ENCODE peak calls at places on chromosomes 1 and 21, in ten cellular contexts. One of them, this sample, is unnamed.

GRCh38 chr1:58754683-58755467 is 29.0 kb downstream of the JUN start:
- DNase-seq in astrocyte: no peak
- DNase-seq in left lung: no peak
- DNase-seq in psoas muscle: no peak
- DNase-seq in lower lobe of right lung: no peak
- DNase-seq in Peyer's patch: no peak
- DNase-seq in right atrium auricular region: no peak
- DNase-seq in tibial nerve: no peak
- DNase-seq in heart right ventricle: no peak
- DNase-seq in sigmoid colon: no peak
- DNase-seq in this sample: no peak

GRCh38 chr1:41618871-41619270 is 134.4 kb upstream of the EDN2 start:
- DNase-seq in astrocyte: no peak
- DNase-seq in left lung: no peak
- DNase-seq in psoas muscle: no peak
- DNase-seq in lower lobe of right lung: no peak
- DNase-seq in Peyer's patch: no peak
- DNase-seq in right atrium auricular region: no peak
- DNase-seq in tibial nerve: no peak
- DNase-seq in heart right ventricle: no peak
- DNase-seq in sigmoid colon: no peak
- DNase-seq in this sample: no peak

GRCh38 chr1:32769524-32770220 is 47.5 kb downstream of the YARS1 start:
- DNase-seq in astrocyte: peak; percentile 37
- DNase-seq in left lung: no peak
- DNase-seq in psoas muscle: peak; percentile 45
- DNase-seq in lower lobe of right lung: peak; percentile 48
- DNase-seq in Peyer's patch: no peak
- DNase-seq in right atrium auricular region: no peak
- DNase-seq in tibial nerve: no peak
- DNase-seq in heart right ventricle: no peak
- DNase-seq in sigmoid colon: no peak
- DNase-seq in this sample: no peak

GRCh38 chr1:156747737-156748669 is 3.5 kb downstream of the HDGF start:
- DNase-seq in astrocyte: no peak
- DNase-seq in left lung: no peak
- DNase-seq in psoas muscle: no peak
- DNase-seq in lower lobe of right lung: no peak
- DNase-seq in Peyer's patch: no peak
- DNase-seq in right atrium auricular region: no peak
- DNase-seq in tibial nerve: no peak
- DNase-seq in heart right ventricle: no peak
- DNase-seq in sigmoid colon: no peak
- DNase-seq in this sample: no peak

GRCh38 chr1:64470670-64471217 is 815 bp downstream of the CACHD1 start:
- DNase-seq in astrocyte: no peak
- DNase-seq in left lung: peak; percentile 35
- DNase-seq in psoas muscle: peak; percentile 35
- DNase-seq in lower lobe of right lung: peak; percentile 54
- DNase-seq in Peyer's patch: peak; percentile 54
- DNase-seq in right atrium auricular region: no peak
- DNase-seq in tibial nerve: no peak
- DNase-seq in heart right ventricle: peak; percentile 9
- DNase-seq in sigmoid colon: peak; percentile 71
- DNase-seq in this sample: no peak

GRCh38 chr1:183323849-183324683 is 94.1 kb downstream of the NMNAT2 start:
- DNase-seq in astrocyte: no peak
- DNase-seq in left lung: no peak
- DNase-seq in psoas muscle: no peak
- DNase-seq in lower lobe of right lung: no peak
- DNase-seq in Peyer's patch: no peak
- DNase-seq in right atrium auricular region: no peak
- DNase-seq in tibial nerve: no peak
- DNase-seq in heart right ventricle: no peak
- DNase-seq in sigmoid colon: no peak
- DNase-seq in this sample: no peak

GRCh38 chr1:10309240-10310011 is 89.4 kb upstream of the PGD start:
- DNase-seq in astrocyte: no peak
- DNase-seq in left lung: no peak
- DNase-seq in psoas muscle: no peak
- DNase-seq in lower lobe of right lung: no peak
- DNase-seq in Peyer's patch: no peak
- DNase-seq in right atrium auricular region: no peak
- DNase-seq in tibial nerve: no peak
- DNase-seq in heart right ventricle: no peak
- DNase-seq in sigmoid colon: no peak
- DNase-seq in this sample: no peak

GRCh38 chr1:23249785-23250184 is 32.5 kb upstream of the HTR1D start:
- DNase-seq in astrocyte: no peak
- DNase-seq in left lung: no peak
- DNase-seq in psoas muscle: no peak
- DNase-seq in lower lobe of right lung: no peak
- DNase-seq in Peyer's patch: no peak
- DNase-seq in right atrium auricular region: no peak
- DNase-seq in tibial nerve: no peak
- DNase-seq in heart right ventricle: no peak
- DNase-seq in sigmoid colon: no peak
- DNase-seq in this sample: no peak

GRCh38 chr1:203153051-203153988 is 22.3 kb downstream of the MYBPH start:
- DNase-seq in astrocyte: peak; percentile 23
- DNase-seq in left lung: no peak
- DNase-seq in psoas muscle: no peak
- DNase-seq in lower lobe of right lung: no peak
- DNase-seq in Peyer's patch: no peak
- DNase-seq in right atrium auricular region: no peak
- DNase-seq in tibial nerve: no peak
- DNase-seq in heart right ventricle: no peak
- DNase-seq in sigmoid colon: no peak
- DNase-seq in this sample: no peak

GRCh38 chr1:212980123-212980800 is 29.9 kb downstream of the VASH2 start:
- DNase-seq in astrocyte: peak; percentile 85
- DNase-seq in left lung: no peak
- DNase-seq in psoas muscle: peak; percentile 34
- DNase-seq in lower lobe of right lung: no peak
- DNase-seq in Peyer's patch: no peak
- DNase-seq in right atrium auricular region: peak; percentile 42
- DNase-seq in tibial nerve: no peak
- DNase-seq in heart right ventricle: peak; percentile 46
- DNase-seq in sigmoid colon: no peak
- DNase-seq in this sample: no peak

GRCh38 chr21:38447611-38448010 is 50.7 kb downstream of the ERG start:
- DNase-seq in astrocyte: no peak
- DNase-seq in left lung: no peak
- DNase-seq in psoas muscle: no peak
- DNase-seq in lower lobe of right lung: no peak
- DNase-seq in Peyer's patch: no peak
- DNase-seq in right atrium auricular region: no peak
- DNase-seq in tibial nerve: no peak
- DNase-seq in heart right ventricle: no peak
- DNase-seq in sigmoid colon: no peak
- DNase-seq in this sample: no peak

GRCh38 chr1:183734600-183735036 is 70.3 kb upstream of the RGL1 start:
- DNase-seq in astrocyte: peak; percentile 14
- DNase-seq in left lung: peak; percentile 35
- DNase-seq in psoas muscle: peak; percentile 16
- DNase-seq in lower lobe of right lung: no peak
- DNase-seq in Peyer's patch: no peak
- DNase-seq in right atrium auricular region: peak; percentile 61
- DNase-seq in tibial nerve: peak; percentile 14
- DNase-seq in heart right ventricle: peak; percentile 66
- DNase-seq in sigmoid colon: peak; percentile 79
- DNase-seq in this sample: no peak

GRCh38 chr1:2543543-2544092 is 12.6 kb upstream of the TNFRSF14 start:
- DNase-seq in astrocyte: peak; percentile 4
- DNase-seq in left lung: no peak
- DNase-seq in psoas muscle: no peak
- DNase-seq in lower lobe of right lung: no peak
- DNase-seq in Peyer's patch: no peak
- DNase-seq in right atrium auricular region: no peak
- DNase-seq in tibial nerve: no peak
- DNase-seq in heart right ventricle: no peak
- DNase-seq in sigmoid colon: no peak
- DNase-seq in this sample: no peak

GRCh38 chr1:111032295-111032897 is 68.7 kb upstream of the LRIF1 start:
- DNase-seq in astrocyte: no peak
- DNase-seq in left lung: no peak
- DNase-seq in psoas muscle: no peak
- DNase-seq in lower lobe of right lung: no peak
- DNase-seq in Peyer's patch: no peak
- DNase-seq in right atrium auricular region: no peak
- DNase-seq in tibial nerve: no peak
- DNase-seq in heart right ventricle: peak; percentile 13
- DNase-seq in sigmoid colon: no peak
- DNase-seq in this sample: no peak

GRCh38 chr21:39373634-39374033 is 24.7 kb upstream of the HMGN1 start:
- DNase-seq in astrocyte: peak; percentile 35
- DNase-seq in left lung: no peak
- DNase-seq in psoas muscle: no peak
- DNase-seq in lower lobe of right lung: no peak
- DNase-seq in Peyer's patch: no peak
- DNase-seq in right atrium auricular region: no peak
- DNase-seq in tibial nerve: no peak
- DNase-seq in heart right ventricle: no peak
- DNase-seq in sigmoid colon: no peak
- DNase-seq in this sample: no peak

GRCh38 chr1:204477036-204477740 is 17.4 kb downstream of the PIK3C2B start:
- DNase-seq in astrocyte: peak; percentile 30
- DNase-seq in left lung: no peak
- DNase-seq in psoas muscle: no peak
- DNase-seq in lower lobe of right lung: no peak
- DNase-seq in Peyer's patch: no peak
- DNase-seq in right atrium auricular region: no peak
- DNase-seq in tibial nerve: no peak
- DNase-seq in heart right ventricle: no peak
- DNase-seq in sigmoid colon: no peak
- DNase-seq in this sample: no peak

GRCh38 chr1:165010418-165011055 is 346.0 kb downstream of the LMX1A start:
- DNase-seq in astrocyte: no peak
- DNase-seq in left lung: no peak
- DNase-seq in psoas muscle: no peak
- DNase-seq in lower lobe of right lung: no peak
- DNase-seq in Peyer's patch: no peak
- DNase-seq in right atrium auricular region: no peak
- DNase-seq in tibial nerve: no peak
- DNase-seq in heart right ventricle: no peak
- DNase-seq in sigmoid colon: no peak
- DNase-seq in this sample: no peak

GRCh38 chr1:19759740-19760089 is 40.0 kb downstream of the TMCO4 start:
- DNase-seq in astrocyte: peak; percentile 62
- DNase-seq in left lung: no peak
- DNase-seq in psoas muscle: no peak
- DNase-seq in lower lobe of right lung: no peak
- DNase-seq in Peyer's patch: no peak
- DNase-seq in right atrium auricular region: no peak
- DNase-seq in tibial nerve: no peak
- DNase-seq in heart right ventricle: no peak
- DNase-seq in sigmoid colon: no peak
- DNase-seq in this sample: no peak

GRCh38 chr1:62381831-62382505 is 54.9 kb upstream of the USP1 start:
- DNase-seq in astrocyte: peak; percentile 51
- DNase-seq in left lung: no peak
- DNase-seq in psoas muscle: no peak
- DNase-seq in lower lobe of right lung: no peak
- DNase-seq in Peyer's patch: no peak
- DNase-seq in right atrium auricular region: no peak
- DNase-seq in tibial nerve: no peak
- DNase-seq in heart right ventricle: no peak
- DNase-seq in sigmoid colon: no peak
- DNase-seq in this sample: no peak

GRCh38 chr1:155130272-155131006 is 2.8 kb downstream of the EFNA1 start:
- DNase-seq in astrocyte: no peak
- DNase-seq in left lung: no peak
- DNase-seq in psoas muscle: no peak
- DNase-seq in lower lobe of right lung: no peak
- DNase-seq in Peyer's patch: no peak
- DNase-seq in right atrium auricular region: no peak
- DNase-seq in tibial nerve: no peak
- DNase-seq in heart right ventricle: no peak
- DNase-seq in sigmoid colon: no peak
- DNase-seq in this sample: no peak
- H3K4me3 ChIP-seq in astrocyte: no peak overlapping the region
- H3K4me3 ChIP-seq in left lung: peak overlapping the region; percentile 69
- H3K4me3 ChIP-seq in psoas muscle: peak overlapping the region; percentile 74
- H3K4me3 ChIP-seq in lower lobe of right lung: peak overlapping the region; percentile 64
- H3K4me3 ChIP-seq in Peyer's patch: peak overlapping the region; percentile 69
- H3K4me3 ChIP-seq in right atrium auricular region: peak overlapping the region; percentile 79
- H3K4me3 ChIP-seq in tibial nerve: peak overlapping the region; percentile 65
- H3K4me3 ChIP-seq in heart right ventricle: peak overlapping the region; percentile 64
- H3K4me3 ChIP-seq in sigmoid colon: peak overlapping the region; percentile 62
- H3K4me3 ChIP-seq in this sample: peak overlapping the region; percentile 70

DNA sequence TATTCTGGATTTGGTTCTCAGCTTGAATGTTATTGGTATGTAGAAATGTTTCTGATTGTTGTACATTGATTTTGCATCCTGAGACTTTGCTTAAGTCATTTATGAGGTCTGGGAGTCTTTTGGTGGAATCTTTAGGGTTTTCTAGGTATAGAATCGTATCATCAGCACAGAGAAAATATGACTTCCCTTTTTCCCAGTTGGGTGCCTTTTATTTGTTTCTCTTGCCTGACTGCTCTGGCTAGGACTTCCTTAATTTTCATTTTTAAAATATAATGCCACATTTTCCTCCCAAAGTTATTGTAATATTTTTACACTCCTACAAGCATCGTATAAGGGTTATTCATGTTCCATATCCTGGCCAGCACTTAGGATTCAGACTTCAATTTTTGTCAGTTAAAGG is 111.1 kb downstream of the FNBP1L start:
- DNase-seq in astrocyte: no peak
- DNase-seq in left lung: no peak
- DNase-seq in psoas muscle: no peak
- DNase-seq in lower lobe of right lung: no peak
- DNase-seq in Peyer's patch: no peak
- DNase-seq in right atrium auricular region: no peak
- DNase-seq in tibial nerve: no peak
- DNase-seq in heart right ventricle: no peak
- DNase-seq in sigmoid colon: no peak
- DNase-seq in this sample: no peak
- H3K36me3 ChIP-seq in astrocyte: peaks cover 34% of the 10 kb centered on the region
- H3K36me3 ChIP-seq in left lung: peaks cover 28% of the 10 kb centered on the region
- H3K36me3 ChIP-seq in psoas muscle: peaks cover 34% of the 10 kb centered on the region
- H3K36me3 ChIP-seq in lower lobe of right lung: peaks cover 41% of the 10 kb centered on the region
- H3K36me3 ChIP-seq in Peyer's patch: no peaks in the 10 kb centered on the region
- H3K36me3 ChIP-seq in right atrium auricular region: peaks cover 15% of the 10 kb centered on the region
- H3K36me3 ChIP-seq in tibial nerve: no peaks in the 10 kb centered on the region
- H3K36me3 ChIP-seq in heart right ventricle: peaks cover 53% of the 10 kb centered on the region
- H3K36me3 ChIP-seq in sigmoid colon: peaks cover 47% of the 10 kb centered on the region
- H3K36me3 ChIP-seq in this sample: no peaks in the 10 kb centered on the region

GRCh38 chr1:35500439-35500838 is 56.8 kb downstream of the KIAA0319L start:
- DNase-seq in astrocyte: no peak
- DNase-seq in left lung: no peak
- DNase-seq in psoas muscle: no peak
- DNase-seq in lower lobe of right lung: no peak
- DNase-seq in Peyer's patch: no peak
- DNase-seq in right atrium auricular region: no peak
- DNase-seq in tibial nerve: no peak
- DNase-seq in heart right ventricle: no peak
- DNase-seq in sigmoid colon: no peak
- DNase-seq in this sample: no peak
- TF ChIP-seq CTCF in astrocyte: no peak
- TF ChIP-seq CTCF in left lung: no peak
- TF ChIP-seq CTCF in psoas muscle: no peak
- TF ChIP-seq CTCF in lower lobe of right lung: no peak
- TF ChIP-seq CTCF in Peyer's patch: no peak
- TF ChIP-seq CTCF in right atrium auricular region: no peak
- TF ChIP-seq CTCF in tibial nerve: no peak
- TF ChIP-seq CTCF in heart right ventricle: no peak
- TF ChIP-seq CTCF in sigmoid colon: no peak
- TF ChIP-seq CTCF in this sample: no peak

GRCh38 chr1:75133754-75134655 is at the start of gene LHX8:
- DNase-seq in astrocyte: no peak
- DNase-seq in left lung: no peak
- DNase-seq in psoas muscle: no peak
- DNase-seq in lower lobe of right lung: no peak
- DNase-seq in Peyer's patch: no peak
- DNase-seq in right atrium auricular region: no peak
- DNase-seq in tibial nerve: no peak
- DNase-seq in heart right ventricle: no peak
- DNase-seq in sigmoid colon: no peak
- DNase-seq in this sample: no peak
- H3K4me3 ChIP-seq in astrocyte: no peak within 1 kb of the TSS
- H3K4me3 ChIP-seq in left lung: no peak within 1 kb of the TSS
- H3K4me3 ChIP-seq in psoas muscle: peak within 1 kb of the TSS; percentile 50
- H3K4me3 ChIP-seq in lower lobe of right lung: peak within 1 kb of the TSS; percentile 43
- H3K4me3 ChIP-seq in Peyer's patch: no peak within 1 kb of the TSS
- H3K4me3 ChIP-seq in right atrium auricular region: peak within 1 kb of the TSS; percentile 18
- H3K4me3 ChIP-seq in tibial nerve: no peak within 1 kb of the TSS
- H3K4me3 ChIP-seq in heart right ventricle: no peak within 1 kb of the TSS
- H3K4me3 ChIP-seq in sigmoid colon: peak within 1 kb of the TSS; percentile 26
- H3K4me3 ChIP-seq in this sample: no peak within 1 kb of the TSS

This sample was measured in kidney epithelial cell.